ENCODE peak calls at places on chromosome 21, in ten cellular contexts. E, L, Y, S, G, T, N, F, K and B are unnamed samples.

GRCh38 chr21:22062472-22063139 is 1064.4 kb downstream of the NCAM2 start:
- DNase-seq in G (no peak), N (no peak), Y (no peak), E (no peak), L (no peak), K (no peak), F (no peak), T (no peak), S (no peak), B (no peak)

GRCh38 chr21:17729455-17729854 is 89.7 kb downstream of the C21orf91 start:
- DNase-seq in K (no peak), Y (no peak), G (no peak), E (no peak), T (no peak), L (no peak), F (no peak), N (no peak), S (no peak), B (no peak)

GRCh38 chr21:35559881-35560280 is 500.4 kb downstream of the SETD4 start:
- DNase-seq in T (peak), G (no peak), F (no peak), Y (no peak), L (no peak), S (peak), N (no peak), E (no peak), K (no peak), B (no peak)

GRCh38 chr21:16250282-16250681 is 520.5 kb downstream of the USP25 start:
- DNase-seq in K (no peak), S (no peak), G (no peak), L (no peak), T (no peak), E (no peak), N (no peak), F (no peak), Y (no peak), B (no peak)

GRCh38 chr21:29798840-29799239 is 141.0 kb downstream of the GRIK1 start:
- DNase-seq in T (no peak), K (no peak), S (no peak), F (no peak), G (no peak), Y (no peak), N (no peak), E (no peak), L (no peak), B (no peak)

GRCh38 chr21:33650929-33651505 is 8.7 kb downstream of the ITSN1 start:
- DNase-seq in L (no peak), N (no peak), E (no peak), K (no peak), F (no peak), T (no peak), S (no peak), Y (no peak), G (no peak), B (no peak)

GRCh38 chr21:28805885-28806284 is 186.8 kb downstream of the LTN1 start:
- DNase-seq in F (no peak), T (peak), E (no peak), N (no peak), G (no peak), Y (no peak), S (peak), L (no peak), K (no peak), B (no peak)

GRCh38 chr21:41758550-41758949 is 8.3 kb downstream of the RIPK4 start:
- DNase-seq in L (no peak), E (no peak), F (no peak), S (no peak), T (no peak), N (peak), G (peak), K (no peak), Y (no peak), B (no peak)

GRCh38 chr21:15063821-15064575 is 802 bp downstream of the NRIP1 start:
- DNase-seq in T (no peak), Y (peak), S (peak), K (peak), N (peak), F (peak), G (peak), E (no peak), L (peak), B (peak)

GRCh38 chr21:8993943-8994639 is 1527.3 kb upstream of the TPTE start:
- DNase-seq in Y (no peak), F (no peak), L (peak), T (no peak), K (no peak), N (no peak), G (no peak), S (no peak), E (no peak), B (no peak)

GRCh38 chr21:40936771-40937261 is 89.9 kb upstream of the DSCAM start:
- DNase-seq in G (no peak), N (no peak), F (no peak), T (no peak), K (no peak), E (no peak), Y (no peak), S (no peak), L (no peak), B (no peak)

GRCh38 chr21:28922368-28922767 is 70.3 kb downstream of the LTN1 start:
- DNase-seq in E (no peak), L (no peak), Y (no peak), N (no peak), K (no peak), S (no peak), F (no peak), G (no peak), T (no peak), B (no peak)

GRCh38 chr21:17688912-17689874 is 76.5 kb upstream of the BTG3 start:
- DNase-seq in T (no peak), G (peak), K (no peak), N (peak), E (peak), F (no peak), L (peak), Y (peak), S (no peak), B (no peak)

GRCh38 chr21:34846601-34847112 is 177.9 kb downstream of the CLIC6 start:
- DNase-seq in T (peak), E (no peak), L (peak), S (no peak), N (no peak), Y (no peak), K (peak), G (no peak), F (no peak), B (no peak)

GRCh38 chr21:16072692-16073091 is 342.9 kb downstream of the USP25 start:
- DNase-seq in G (no peak), T (peak), L (no peak), N (no peak), K (no peak), S (peak), Y (no peak), F (no peak), E (no peak), B (peak)

GRCh38 chr21:29989634-29990234 is 49.9 kb upstream of the GRIK1 start:
- DNase-seq in E (no peak), T (peak), G (no peak), N (no peak), L (no peak), Y (no peak), S (no peak), F (no peak), K (no peak), B (no peak)

GRCh38 chr21:15363921-15364320 is 299.1 kb upstream of the NRIP1 start:
- DNase-seq in T (peak), K (no peak), E (no peak), S (no peak), N (no peak), L (no peak), Y (no peak), G (no peak), F (no peak), B (no peak)

GRCh38 chr21:15774590-15774989 is 44.8 kb downstream of the USP25 start:
- DNase-seq in Y (no peak), F (no peak), E (no peak), S (peak), G (no peak), L (no peak), N (no peak), T (peak), K (no peak), B (no peak)

GRCh38 chr21:21279193-21279901 is 281.1 kb downstream of the NCAM2 start:
- DNase-seq in F (no peak), K (no peak), Y (no peak), E (no peak), L (no peak), N (no peak), G (no peak), S (no peak), T (no peak), B (no peak)

GRCh38 chr21:24007592-24007991 is 1599.7 kb downstream of the MRPL39 start:
- DNase-seq in N (no peak), E (no peak), S (no peak), T (no peak), G (no peak), F (no peak), K (no peak), Y (no peak), L (no peak), B (no peak)

GRCh38 chr21:33901421-33902288 is 13.9 kb downstream of the ATP5PO start:
- DNase-seq in S (peak), T (peak), G (no peak), L (peak), F (peak), E (no peak), N (no peak), K (peak), Y (peak), B (peak)

GRCh38 chr21:41219498-41220207 is 51.7 kb downstream of the BACE2 start:
- DNase-seq in N (no peak), S (no peak), K (no peak), F (no peak), G (no peak), L (peak), E (no peak), T (no peak), Y (no peak), B (no peak)

GRCh38 chr21:21406918-21407317 is 408.7 kb downstream of the NCAM2 start:
- DNase-seq in T (no peak), K (no peak), E (no peak), F (peak), S (no peak), N (no peak), G (no peak), Y (no peak), L (no peak), B (no peak)

GRCh38 chr21:42156690-42157605 is 62.0 kb upstream of the ABCG1 start:
- DNase-seq in L (no peak), S (no peak), T (no peak), E (no peak), G (no peak), Y (no peak), N (no peak), K (no peak), F (no peak), B (no peak)

GRCh38 chr21:15028186-15028585 is 36.6 kb downstream of the NRIP1 start:
- DNase-seq in F (no peak), Y (no peak), E (no peak), N (no peak), K (no peak), S (no peak), G (no peak), L (no peak), T (no peak), B (no peak)

GRCh38 chr21:24225432-24225831 is 1381.8 kb downstream of the MRPL39 start:
- DNase-seq in E (no peak), S (no peak), G (no peak), T (peak), L (no peak), N (no peak), K (no peak), F (no peak), Y (no peak), B (no peak)

GRCh38 chr21:38733973-38734546 is 71.7 kb upstream of the ETS2 start:
- DNase-seq in F (peak), L (peak), S (peak), G (peak), E (peak), T (peak), K (peak), Y (peak), N (peak), B (peak)

GRCh38 chr21:20802631-20803260 is 195.5 kb upstream of the NCAM2 start:
- DNase-seq in F (no peak), T (no peak), K (no peak), L (no peak), E (no peak), Y (no peak), S (no peak), N (no peak), G (no peak), B (no peak)

GRCh38 chr21:41170442-41170841 is 2.5 kb downstream of the BACE2 start:
- DNase-seq in F (peak), K (peak), L (peak), T (peak), G (peak), Y (peak), N (peak), S (peak), E (peak), B (no peak)

GRCh38 chr21:35510294-35510693 is 461.2 kb upstream of the RUNX1 start:
- DNase-seq in L (no peak), K (no peak), N (no peak), G (no peak), T (no peak), E (no peak), S (no peak), F (no peak), Y (no peak), B (no peak)

GRCh38 chr21:15301014-15301413 is 236.2 kb upstream of the NRIP1 start:
- DNase-seq in T (peak), G (no peak), K (no peak), Y (no peak), N (no peak), F (peak), E (peak), S (peak), L (no peak), B (no peak)

GRCh38 chr21:41043008-41043407 is 125.0 kb upstream of the BACE2 start:
- DNase-seq in N (no peak), T (no peak), Y (no peak), L (no peak), E (no peak), S (no peak), K (no peak), G (no peak), F (no peak), B (no peak)

GRCh38 chr21:39788383-39788782 is 43.4 kb downstream of the IGSF5 start:
- DNase-seq in E (no peak), Y (peak), S (peak), F (peak), K (peak), G (no peak), T (peak), N (peak), L (peak), B (peak)
- TF ChIP-seq CTCF in E (no peak), Y (peak), S (peak), F (peak), K (peak), G (no peak), T (peak), N (no peak), L (peak), B (peak)

GRCh38 chr21:46639489-46640386 is 4.3 kb downstream of the PRMT2 start:
- DNase-seq in S (peak), L (no peak), K (no peak), Y (no peak), N (no peak), T (peak), F (no peak), G (no peak), E (no peak), B (no peak)
- TF ChIP-seq CTCF in S (peak), L (no peak), K (peak), Y (no peak), N (no peak), T (peak), F (peak), G (no peak), E (peak), B (peak)

DNA sequence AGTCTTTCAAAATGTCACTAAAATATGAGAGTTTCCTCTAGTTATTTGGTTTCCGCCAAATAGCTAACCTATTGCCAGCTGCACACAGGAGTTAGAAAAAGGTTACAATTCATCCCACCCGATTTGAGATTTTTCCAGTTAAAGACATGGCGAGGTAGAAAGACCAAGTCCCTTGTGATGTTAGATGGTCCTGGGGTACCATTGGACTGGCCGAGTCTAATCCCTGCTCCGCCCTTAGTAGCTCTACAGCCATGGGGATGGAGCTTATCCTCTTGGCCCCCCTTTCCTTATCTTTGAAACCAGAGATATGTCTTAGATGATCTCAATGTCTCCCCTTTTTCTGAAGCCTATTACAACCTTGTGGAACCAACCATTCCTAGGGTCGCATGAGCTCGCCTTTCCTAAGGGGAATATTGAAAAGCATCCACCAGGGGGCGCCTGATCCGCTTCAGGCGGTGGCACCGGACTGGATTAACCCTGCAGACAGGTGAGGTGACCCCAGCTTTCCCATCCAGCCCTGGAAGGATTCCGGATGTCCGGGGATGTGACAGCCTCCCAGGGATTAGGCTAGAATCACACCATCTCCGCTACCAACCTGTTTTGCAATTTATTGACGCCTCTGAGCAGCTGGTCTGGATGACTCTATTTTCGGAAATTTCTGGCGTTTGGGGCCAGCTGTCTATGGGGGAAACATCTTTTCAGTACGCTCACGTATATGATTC is 68.3 kb upstream of the SIM2 start:
- DNase-seq in E (peak), L (peak), F (peak), N (peak), S (peak), K (peak), T (peak), G (peak), Y (peak), B (no peak)
- TF ChIP-seq CTCF in E (peak), L (peak), F (peak), N (no peak), S (peak), K (peak), T (peak), G (peak), Y (peak), B (no peak)

GRCh38 chr21:36966066-36966845 is at the start of gene HLCS:
- DNase-seq in L (peak), T (peak), F (peak), N (peak), S (peak), K (peak), G (peak), Y (peak), E (peak), B (peak)
- TF ChIP-seq CTCF in L (no peak), T (no peak), F (peak), N (no peak), S (no peak), K (peak), G (peak), Y (no peak), E (peak), B (no peak)

GRCh38 chr21:45542242-45542666 is at the start of gene SLC19A1:
- DNase-seq in F (peak), L (peak), G (peak), N (peak), S (peak), K (peak), E (peak), T (peak), Y (peak), B (peak)
- TF ChIP-seq CTCF in F (no peak), L (no peak), G (peak), N (no peak), S (no peak), K (no peak), E (peak), T (no peak), Y (no peak), B (peak)

DNA sequence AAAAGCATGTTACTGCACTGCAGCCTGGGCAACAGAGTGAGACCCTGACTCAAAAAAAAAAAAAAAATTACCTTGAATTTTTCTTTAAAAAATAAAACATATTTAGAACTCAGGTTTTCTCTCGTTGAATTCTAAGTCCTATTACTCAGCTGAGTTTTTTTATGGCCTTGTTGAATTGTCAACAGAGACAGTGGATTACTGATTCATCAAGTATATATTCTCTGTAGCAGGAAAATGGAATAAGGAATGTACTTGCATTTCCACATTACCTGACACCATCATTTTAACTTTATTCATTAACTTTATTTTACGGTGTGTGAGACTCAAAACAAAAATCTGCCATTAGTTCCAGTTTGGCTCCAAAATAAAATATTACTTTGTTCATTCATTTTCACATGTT is 53.8 kb upstream of the APP start:
- DNase-seq in G (no peak), K (no peak), L (no peak), Y (no peak), N (no peak), T (no peak), E (no peak), S (no peak), F (no peak), B (no peak)
- TF ChIP-seq CTCF in G (no peak), K (no peak), L (no peak), Y (no peak), N (no peak), T (no peak), E (no peak), S (no peak), F (no peak), B (no peak)

DNA sequence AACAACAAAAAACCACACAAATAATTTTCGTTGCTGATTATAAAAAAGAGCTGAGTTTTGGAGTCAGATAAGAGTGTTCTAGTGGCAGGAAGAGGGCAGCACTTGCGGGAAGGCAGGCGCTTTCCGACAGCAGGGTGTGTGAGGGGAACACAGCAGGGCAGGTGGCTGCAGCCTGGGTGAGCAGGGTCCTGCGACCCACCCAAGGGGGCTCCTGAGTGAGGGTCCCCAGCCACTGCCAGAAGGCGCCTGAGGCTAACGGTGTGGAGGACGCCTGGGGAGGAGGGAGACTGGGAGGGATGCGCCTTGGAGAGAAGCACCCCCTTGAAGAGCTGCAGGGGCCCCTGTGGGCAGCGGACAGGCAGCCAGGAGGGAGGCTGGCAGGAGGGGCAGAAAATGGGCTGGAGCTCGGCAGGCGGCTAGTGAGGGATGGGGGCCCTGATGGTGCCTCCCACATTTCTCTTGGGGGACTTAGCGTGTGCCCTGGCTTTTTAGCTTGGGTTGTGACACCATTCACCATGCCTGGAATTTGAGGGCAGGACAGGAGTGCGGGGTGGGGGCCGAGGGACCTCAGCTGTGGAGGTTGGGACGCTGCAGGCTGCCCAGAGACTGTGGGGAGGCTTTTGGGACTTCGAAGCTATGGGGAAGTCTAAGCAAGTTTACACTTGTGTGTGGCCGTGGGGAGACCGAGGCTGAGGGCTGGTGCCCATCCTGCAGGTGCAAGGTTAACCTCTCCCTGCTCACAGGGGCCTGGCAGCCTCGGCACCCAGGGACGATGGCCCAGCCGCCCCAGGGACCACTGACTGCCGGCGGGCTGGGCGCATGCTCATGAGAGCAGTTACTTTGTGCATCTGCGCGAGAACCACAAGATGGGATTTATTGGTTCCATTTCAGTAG is 111.4 kb downstream of the SIK1 start:
- DNase-seq in G (no peak), L (no peak), E (peak), S (no peak), T (no peak), F (no peak), Y (no peak), K (no peak), N (no peak), B (no peak)
- TF ChIP-seq CTCF in G (no peak), L (no peak), E (peak), S (peak), T (peak), F (peak), Y (no peak), K (no peak), N (no peak), B (no peak)

DNA sequence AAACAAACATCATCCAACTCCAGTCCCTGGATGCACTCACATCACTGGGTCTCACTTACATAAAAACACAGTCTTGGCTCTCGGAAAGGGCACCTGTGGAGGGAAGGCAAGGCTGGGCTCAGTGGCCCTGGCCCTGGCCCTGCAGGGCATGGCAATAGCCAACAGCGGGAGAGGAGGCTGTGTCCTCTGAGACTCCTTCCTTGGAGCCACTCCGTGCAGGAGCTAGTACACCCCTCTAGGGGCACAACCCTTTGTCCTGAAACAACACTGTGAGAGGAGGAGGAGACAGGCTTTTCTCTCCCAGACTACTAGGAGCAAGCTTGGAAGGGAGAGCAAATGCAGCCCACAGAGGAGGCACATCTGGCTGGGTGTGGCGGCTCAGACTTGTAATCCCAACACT is 28.0 kb downstream of the URB1 start:
- DNase-seq in E (no peak), F (no peak), S (no peak), N (no peak), T (no peak), L (no peak), K (no peak), Y (no peak), G (no peak), B (peak)
- TF ChIP-seq CTCF in E (no peak), F (no peak), S (no peak), N (no peak), T (no peak), L (no peak), K (no peak), Y (no peak), G (no peak), B (no peak)